ENCODE peak calls at places on chromosome 1, in ten cellular contexts. T is right cardiac atrium; J is Right ventricle myocardium superior; C is activated B cell treated with CpG ODN at 0.5 μM for 24 hours; Z is naive thymus-derived CD4-positive, alpha-beta T cell; K is lung; V is CD4-positive, CD25-positive, alpha-beta regulatory T cell; M is heart right ventricle; E is activated CD4-positive, CD25-positive, alpha-beta regulatory T cell treated with anti-CD3 and anti-CD28 coated beads, Interleukin-2, amount 50 U/mL, for 24 hours; O is RWPE2. D is an unnamed sample.
A peak's percentile ranks its signal among the peaks of the same experiment; 100 is the strongest.

GRCh38 chr1:77664923-77665516 is 17.4 kb downstream of the ZZZ3 start:
- ATAC-seq in O (no peak), C (no peak), V (no peak), K (no peak), E (no peak), M (no peak), Z (no peak), T (no peak), J (peak; percentile 59), D (no peak)

GRCh38 chr1:109573785-109574184 is 25.4 kb downstream of the GNAI3 start:
- ATAC-seq in E (no peak), Z (peak; percentile 74), K (no peak), M (peak; percentile 47), V (no peak), T (no peak), C (no peak), J (peak; percentile 51), O (no peak), D (no peak)

GRCh38 chr1:64917907-64918306 is 48.4 kb downstream of the JAK1 start:
- ATAC-seq in K (no peak), T (no peak), Z (no peak), O (no peak), J (no peak), E (no peak), M (no peak), V (peak; percentile 32), C (peak; percentile 30), D (peak; percentile 70)

GRCh38 chr1:190179817-190180216 is 297.8 kb downstream of the BRINP3 start:
- ATAC-seq in O (peak; percentile 59), T (no peak), M (no peak), E (no peak), V (no peak), C (no peak), Z (no peak), K (no peak), J (no peak), D (no peak)

GRCh38 chr1:202593845-202594244 is 116.4 kb downstream of the SYT2 start:
- ATAC-seq in K (no peak), V (no peak), M (no peak), E (no peak), J (no peak), C (no peak), T (no peak), O (peak; percentile 76), Z (no peak), D (no peak)

GRCh38 chr1:173475564-173476196 is 1.5 kb upstream of the PRDX6 start:
- ATAC-seq in O (peak; percentile 61), Z (no peak), K (no peak), C (no peak), J (no peak), M (no peak), T (no peak), E (peak; percentile 61), V (no peak), D (no peak)

GRCh38 chr1:196661345-196661744 is 9.5 kb downstream of the CFH start:
- ATAC-seq in Z (no peak), T (no peak), K (no peak), J (no peak), C (no peak), M (no peak), V (no peak), O (no peak), E (no peak), D (no peak)

GRCh38 chr1:8562222-8562621 is 244.3 kb downstream of the SLC45A1 start:
- ATAC-seq in T (no peak), E (no peak), Z (no peak), J (no peak), M (no peak), O (no peak), K (no peak), C (no peak), V (no peak), D (no peak)

GRCh38 chr1:184824716-184825323 is 70.2 kb upstream of the EDEM3 start:
- ATAC-seq in J (peak; percentile 3), Z (no peak), T (no peak), K (no peak), O (no peak), C (no peak), E (no peak), V (no peak), M (no peak), D (peak; percentile 56)

GRCh38 chr1:156524985-156525590 is 24.5 kb upstream of the MEF2D start:
- ATAC-seq in J (peak; percentile 30), E (no peak), C (peak; percentile 58), Z (peak; percentile 19), T (no peak), K (no peak), V (no peak), M (no peak), O (no peak), D (peak; percentile 42)

GRCh38 chr1:8214501-8215173 is 103.3 kb upstream of the SLC45A1 start:
- ATAC-seq in V (no peak), J (no peak), E (no peak), Z (no peak), C (no peak), T (no peak), M (no peak), O (no peak), K (no peak), D (no peak)

GRCh38 chr1:4172659-4173599 is 272.9 kb upstream of the C1orf174 start:
- ATAC-seq in O (no peak), M (no peak), Z (no peak), J (no peak), V (no peak), T (no peak), K (no peak), E (no peak), C (no peak), D (no peak)

GRCh38 chr1:175673236-175674150 is 69.9 kb downstream of the TNR start:
- ATAC-seq in M (no peak), J (no peak), V (peak; percentile 26), Z (no peak), C (peak; percentile 89), K (no peak), O (peak; percentile 66), T (no peak), E (no peak), D (peak; percentile 93)

GRCh38 chr1:92790867-92791266 is 6.0 kb upstream of the EVI5 start:
- ATAC-seq in V (no peak), Z (no peak), E (no peak), O (no peak), M (no peak), C (no peak), K (no peak), T (no peak), J (no peak), D (no peak)

GRCh38 chr1:3015744-3016143 is 5.5 kb upstream of the ACTRT2 start:
- ATAC-seq in T (no peak), O (no peak), M (no peak), C (no peak), Z (no peak), J (no peak), E (no peak), V (no peak), K (no peak), D (no peak)

GRCh38 chr1:23400324-23401110 is 24.0 kb downstream of the TCEA3 start:
- ATAC-seq in M (no peak), E (no peak), K (no peak), C (no peak), T (peak; percentile 12), V (no peak), Z (no peak), J (peak; percentile 28), O (no peak), D (no peak)

GRCh38 chr1:175922254-175922881 is 179.0 kb upstream of the TNR start:
- ATAC-seq in Z (no peak), E (no peak), T (no peak), C (no peak), M (no peak), J (no peak), O (no peak), K (no peak), V (no peak), D (no peak)

GRCh38 chr1:7932524-7933149 is 8.0 kb downstream of the TNFRSF9 start:
- ATAC-seq in O (no peak), C (no peak), J (no peak), E (no peak), K (no peak), T (no peak), V (no peak), Z (no peak), M (no peak), D (no peak)

GRCh38 chr1:185719021-185719420 is 15.2 kb upstream of the HMCN1 start:
- ATAC-seq in Z (no peak), V (no peak), J (no peak), E (no peak), M (no peak), O (peak; percentile 98), C (no peak), K (no peak), T (peak; percentile 71), D (no peak)

GRCh38 chr1:43206721-43207228 is 34.6 kb downstream of the CFAP57 start:
- ATAC-seq in M (peak; percentile 93), Z (no peak), J (peak; percentile 76), K (peak; percentile 86), E (no peak), O (peak; percentile 99), T (peak; percentile 92), C (no peak), V (no peak), D (no peak)

GRCh38 chr1:167640051-167640450 is 10.0 kb downstream of the RCSD1 start:
- ATAC-seq in C (no peak), V (no peak), O (no peak), M (no peak), T (no peak), E (no peak), Z (no peak), J (no peak), K (no peak), D (no peak)

GRCh38 chr1:217435159-217435558 is 195.7 kb downstream of the GPATCH2 start:
- ATAC-seq in E (no peak), O (no peak), M (no peak), T (no peak), K (no peak), Z (no peak), J (no peak), V (no peak), C (no peak), D (no peak)

GRCh38 chr1:213931804-213932203 is 56.0 kb upstream of the PROX1 start:
- ATAC-seq in V (no peak), M (no peak), E (no peak), J (peak; percentile 36), O (no peak), C (no peak), Z (no peak), T (no peak), K (no peak), D (no peak)

GRCh38 chr1:185917646-185918045 is 183.5 kb downstream of the HMCN1 start:
- ATAC-seq in T (peak; percentile 39), K (no peak), Z (no peak), E (no peak), O (peak; percentile 44), J (no peak), M (no peak), C (no peak), V (no peak), D (no peak)

GRCh38 chr1:10594481-10595050 is 119.8 kb downstream of the PEX14 start:
- ATAC-seq in Z (no peak), O (no peak), M (no peak), K (no peak), J (peak; percentile 74), V (no peak), E (no peak), T (no peak), C (no peak), D (no peak)

GRCh38 chr1:46131727-46132528 is 501 bp downstream of the PIK3R3 start:
- ATAC-seq in J (no peak), Z (no peak), V (no peak), K (no peak), E (no peak), M (peak; percentile 4), O (no peak), T (no peak), C (no peak), D (no peak)

GRCh38 chr1:179817789-179818188 is 59.8 kb downstream of the TOR1AIP2 start:
- ATAC-seq in T (peak; percentile 40), C (no peak), K (no peak), Z (no peak), J (peak; percentile 61), O (no peak), V (no peak), E (no peak), M (peak; percentile 9), D (no peak)

GRCh38 chr1:173190101-173190895 is 16.8 kb downstream of the TNFSF4 start:
- ATAC-seq in M (peak; percentile 96), K (peak; percentile 72), T (peak; percentile 94), V (no peak), E (no peak), C (no peak), Z (no peak), J (peak; percentile 96), O (peak; percentile 89), D (peak; percentile 42)

D was measured in stimulated activated memory B cell treated with anti-CD40 and anti-IgM and Interleukin-4, amounts not matched to agents 10 μg/mL and 1 μg/mL and 100 μg/mL, for 72 hours.